ENCODE peak calls at places on chromosomes 6 and 20, in five cellular contexts. R is astrocyte of the spinal cord, Q is Panc1, B is astrocyte of the cerebellum, A is suprapubic skin. F is an unnamed sample.

GRCh38 chr6:126335210-126335609 is 4.7 kb upstream of the CENPW start:
- DNase-seq in R (no peak), Q (no peak), B (no peak), A (no peak), F (no peak)

GRCh38 chr6:95574811-95575210 is 2.5 kb upstream of the MANEA start:
- DNase-seq in R (no peak), Q (no peak), B (no peak), A (no peak), F (no peak)

GRCh38 chr20:64112691-64113443 is 5.5 kb upstream of the NPBWR2 start:
- DNase-seq in R (no peak), Q (no peak), B (no peak), A (peak), F (peak)

GRCh38 chr6:36650848-36651247 is 27.7 kb upstream of the CDKN1A start:
- DNase-seq in R (no peak), Q (no peak), B (no peak), A (no peak), F (no peak)

GRCh38 chr6:8006208-8006607 is 58.0 kb downstream of the BLOC1S5 start:
- DNase-seq in R (peak), Q (no peak), B (peak), A (no peak), F (no peak)

GRCh38 chr6:23410439-23410838 is 715.6 kb upstream of the NRSN1 start:
- DNase-seq in R (no peak), Q (no peak), B (no peak), A (no peak), F (no peak)

GRCh38 chr6:29965873-29966601 is 23.7 kb downstream of the HLA-A start:
- DNase-seq in R (peak), Q (peak), B (no peak), A (peak), F (peak)

GRCh38 chr20:13788167-13788834 is 3.5 kb downstream of the NDUFAF5 start:
- DNase-seq in R (peak), Q (no peak), B (peak), A (no peak), F (no peak)

GRCh38 chr20:61408951-61409740 is 157.1 kb downstream of the CDH4 start:
- DNase-seq in R (no peak), Q (no peak), B (no peak), A (no peak), F (no peak)

GRCh38 chr6:154962751-154963150 is 32.4 kb upstream of the TIAM2 start:
- DNase-seq in R (peak), Q (peak), B (peak), A (no peak), F (no peak)

GRCh38 chr6:14172575-14172974 is 55.0 kb downstream of the CD83 start:
- DNase-seq in R (no peak), Q (no peak), B (no peak), A (no peak), F (no peak)

GRCh38 chr20:4549711-4550259 is 171.9 kb upstream of the PRND start:
- DNase-seq in R (peak), Q (no peak), B (no peak), A (no peak), F (no peak)

GRCh38 chr6:119312875-119313338 is 36.7 kb downstream of the MAN1A1 start:
- DNase-seq in R (no peak), Q (no peak), B (no peak), A (no peak), F (no peak)

GRCh38 chr6:50062051-50062450 is 12.3 kb upstream of the DEFB112 start:
- DNase-seq in R (no peak), Q (no peak), B (no peak), A (no peak), F (no peak)

GRCh38 chr6:152821525-152821924 is 70.9 kb downstream of the VIP start:
- DNase-seq in R (no peak), Q (no peak), B (no peak), A (no peak), F (no peak)

GRCh38 chr6:27687154-27688013 is 214.5 kb upstream of the ZNF184 start:
- DNase-seq in R (peak), Q (peak), B (peak), A (no peak), F (peak)

GRCh38 chr6:119443993-119444641 is 94.6 kb upstream of the MAN1A1 start:
- DNase-seq in R (no peak), Q (no peak), B (no peak), A (no peak), F (no peak)

GRCh38 chr6:33248643-33248931 is 23.1 kb downstream of the VPS52 start:
- DNase-seq in R (no peak), Q (no peak), B (peak), A (no peak), F (no peak)

GRCh38 chr6:45718901-45719300 is 296.8 kb downstream of the CLIC5 start:
- DNase-seq in R (peak), Q (no peak), B (no peak), A (no peak), F (no peak)

GRCh38 chr6:25176466-25176865 is 102.7 kb upstream of the CARMIL1 start:
- DNase-seq in R (no peak), Q (no peak), B (no peak), A (no peak), F (no peak)

GRCh38 chr20:25032065-25032477 is 25.9 kb downstream of the ACSS1 start:
- DNase-seq in R (no peak), Q (no peak), B (no peak), A (no peak), F (no peak)

GRCh38 chr6:90113389-90113788 is 183.3 kb downstream of the BACH2 start:
- DNase-seq in R (no peak), Q (no peak), B (no peak), A (no peak), F (no peak)

GRCh38 chr6:90107721-90108364 is 188.8 kb downstream of the BACH2 start:
- DNase-seq in R (no peak), Q (no peak), B (no peak), A (no peak), F (no peak)

GRCh38 chr6:90109141-90109540 is 187.5 kb downstream of the BACH2 start:
- DNase-seq in R (no peak), Q (no peak), B (no peak), A (no peak), F (no peak)

GRCh38 chr6:90111387-90111786 is 185.3 kb downstream of the BACH2 start:
- DNase-seq in R (no peak), Q (no peak), B (no peak), A (no peak), F (no peak)

DNA sequence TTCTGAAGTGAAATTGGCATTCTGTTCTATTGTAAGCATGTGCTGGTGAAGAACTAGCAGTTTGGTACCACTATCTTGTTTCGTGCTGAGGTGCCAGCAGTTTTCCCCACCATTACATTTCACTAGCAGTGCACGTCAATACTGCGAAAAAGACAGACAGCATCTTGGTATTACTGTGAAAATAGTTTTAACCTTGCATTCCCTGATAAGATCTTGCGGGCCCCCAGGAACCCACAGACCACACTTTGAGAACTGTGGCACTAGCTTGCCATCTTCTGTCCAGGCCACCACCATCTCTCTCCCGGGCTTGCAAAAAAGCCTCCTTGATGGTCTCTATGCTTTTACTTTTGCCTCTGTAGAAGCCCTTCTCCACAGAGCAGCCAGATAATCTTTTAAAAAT is 185.7 kb downstream of the BACH2 start:
- DNase-seq in R (no peak), Q (no peak), B (no peak), A (no peak), F (no peak)
- TF ChIP-seq CTCF in R (no peak), Q (no peak), B (no peak), A (no peak), F (no peak)

GRCh38 chr6:121647905-121648304 is 212.5 kb downstream of the GJA1 start:
- DNase-seq in R (peak), Q (no peak), B (no peak), A (no peak), F (no peak)
- TF ChIP-seq CTCF in R (no peak), Q (no peak), B (no peak), A (no peak), F (no peak)

GRCh38 chr6:87483929-87484328 is 11.2 kb downstream of the SLC35A1 start:
- DNase-seq in R (peak), Q (no peak), B (peak), A (no peak), F (no peak)
- TF ChIP-seq CTCF in R (no peak), Q (no peak), B (no peak), A (no peak), F (peak)

DNA sequence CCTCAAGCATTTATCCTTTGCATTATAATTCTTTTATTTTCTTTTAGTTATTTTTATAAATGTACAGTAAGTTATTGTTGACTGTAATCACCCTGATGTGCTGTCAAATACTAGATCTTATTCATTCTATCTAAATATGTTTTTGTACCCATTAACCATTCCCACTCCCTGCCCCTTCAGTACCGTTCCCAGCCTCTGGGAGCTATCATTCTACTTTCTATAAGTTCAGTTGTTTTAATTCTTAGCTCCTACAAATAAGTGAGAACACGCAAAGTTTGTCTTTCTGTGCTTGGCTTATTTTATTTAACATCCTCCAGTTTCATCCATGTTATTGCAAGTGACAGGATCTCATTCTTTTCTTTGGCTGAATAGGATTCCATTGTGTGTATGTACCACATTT is 12.5 kb upstream of the ERVFRD-1 start:
- DNase-seq in R (no peak), Q (no peak), B (no peak), A (no peak), F (no peak)
- TF ChIP-seq CTCF in R (peak), Q (no peak), B (peak), A (no peak), F (no peak)

GRCh38 chr6:40588070-40588384 is 863 bp upstream of the LRFN2 start:
- DNase-seq in R (no peak), Q (no peak), B (no peak), A (no peak), F (no peak)
- TF ChIP-seq CTCF in R (peak), Q (peak), B (no peak), A (no peak), F (no peak)

GRCh38 chr6:142537612-142538478 is 236.0 kb downstream of the ADGRG6 start:
- DNase-seq in R (no peak), Q (no peak), B (no peak), A (no peak), F (no peak)
- TF ChIP-seq CTCF in R (peak), Q (peak), B (peak), A (no peak), F (peak)

GRCh38 chr6:113979930-113980329 is 9.0 kb upstream of the HDAC2 start:
- DNase-seq in R (no peak), Q (no peak), B (no peak), A (no peak), F (no peak)

GRCh38 chr6:113978084-113978675 is 7.2 kb upstream of the HDAC2 start:
- DNase-seq in R (no peak), Q (no peak), B (no peak), A (no peak), F (no peak)

GRCh38 chr6:113982055-113982550 is 11.2 kb upstream of the HDAC2 start:
- DNase-seq in R (no peak), Q (no peak), B (no peak), A (no peak), F (no peak)

GRCh38 chr6:113976806-113977205 is 5.9 kb upstream of the HDAC2 start:
- DNase-seq in R (peak), Q (no peak), B (peak), A (no peak), F (no peak)

GRCh38 chr6:113980937-113981554 is 10.1 kb upstream of the HDAC2 start:
- DNase-seq in R (peak), Q (no peak), B (no peak), A (no peak), F (no peak)
- TF ChIP-seq CTCF in R (peak), Q (peak), B (peak), A (peak), F (peak)

GRCh38 chr6:99130897-99131873 is 183.4 kb upstream of the FBXL4 start:
- DNase-seq in R (no peak), Q (no peak), B (no peak), A (no peak), F (no peak)
- TF ChIP-seq CTCF in R (no peak), Q (peak), B (peak), A (no peak), F (no peak)

DNA sequence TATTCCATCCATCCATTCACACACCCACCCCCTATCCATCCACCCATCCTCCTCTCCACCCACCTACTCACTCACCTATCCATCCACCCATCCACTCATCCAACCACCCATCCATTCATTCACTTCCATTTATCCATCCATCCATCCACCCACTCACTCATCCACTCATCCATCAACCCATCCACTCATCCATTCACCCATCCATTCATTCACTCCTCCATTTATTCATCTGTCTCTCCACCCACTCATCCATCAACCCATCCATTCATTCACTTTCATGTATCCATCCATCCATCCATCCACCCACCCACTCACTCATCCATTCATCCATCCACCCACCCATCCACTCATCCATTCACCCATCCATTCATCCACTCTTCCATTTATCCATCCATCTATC is 84.1 kb downstream of the SRC start:
- DNase-seq in R (no peak), Q (no peak), B (no peak), A (no peak), F (no peak)
- TF ChIP-seq CTCF in R (no peak), Q (no peak), B (no peak), A (no peak), F (no peak)

F was measured in osteocyte.